ENCODE peak calls at places on chromosomes 16 and 17, in four cellular contexts. L is fibroblast of lung, X is transverse colon, N is H9. T is an unnamed sample.

GRCh38 chr16:54938351-54939346 is 8.0 kb downstream of the IRX5 start:
- DNase-seq in X (no peak), L (peak), N (peak), T (no peak)

GRCh38 chr17:48194097-48194550 is 86.6 kb downstream of the SNX11 start:
- DNase-seq in N (no peak), L (peak), X (no peak), T (no peak)

GRCh38 chr17:17941015-17941414 is 31.2 kb downstream of the TOM1L2 start:
- DNase-seq in X (no peak), N (no peak), L (no peak), T (no peak)

GRCh38 chr16:70575376-70575775 is 51.8 kb downstream of the SF3B3 start:
- DNase-seq in X (no peak), L (no peak), N (no peak), T (no peak)

GRCh38 chr17:79007504-79008381 is 1.8 kb downstream of the CANT1 start:
- DNase-seq in X (peak), L (no peak), N (no peak), T (no peak)

GRCh38 chr17:13688716-13689115 is 87.0 kb upstream of the HS3ST3A1 start:
- DNase-seq in X (no peak), L (no peak), N (no peak), T (no peak)

GRCh38 chr17:82097187-82097918 is 683 bp downstream of the FASN start:
- DNase-seq in X (peak), N (no peak), L (peak), T (peak)

GRCh38 chr16:80300456-80300855 is 240.3 kb upstream of the DYNLRB2 start:
- DNase-seq in X (no peak), N (no peak), L (no peak), T (no peak)

GRCh38 chr17:2089021-2089422 is 34.1 kb downstream of the HIC1 start:
- DNase-seq in L (peak), N (no peak), X (no peak), T (no peak)

GRCh38 chr17:75289832-75290337 is 652 bp upstream of the SLC25A19 start:
- DNase-seq in N (no peak), X (peak), L (peak), T (peak)
- TF ChIP-seq CTCF in N (no peak), X (peak), L (no peak), T (peak)

GRCh38 chr17:68498479-68499326 is 13.5 kb upstream of the PRKAR1A start:
- DNase-seq in N (no peak), L (no peak), X (no peak), T (no peak)

GRCh38 chr17:68495081-68495480 is 17.1 kb upstream of the PRKAR1A start:
- DNase-seq in X (no peak), L (no peak), N (no peak), T (no peak)

GRCh38 chr17:68501074-68501473 is 11.2 kb upstream of the PRKAR1A start:
- DNase-seq in N (no peak), X (no peak), L (no peak), T (no peak)

GRCh38 chr17:68497885-68498319 is 14.3 kb upstream of the PRKAR1A start:
- DNase-seq in N (no peak), L (no peak), X (peak), T (peak)

DNA sequence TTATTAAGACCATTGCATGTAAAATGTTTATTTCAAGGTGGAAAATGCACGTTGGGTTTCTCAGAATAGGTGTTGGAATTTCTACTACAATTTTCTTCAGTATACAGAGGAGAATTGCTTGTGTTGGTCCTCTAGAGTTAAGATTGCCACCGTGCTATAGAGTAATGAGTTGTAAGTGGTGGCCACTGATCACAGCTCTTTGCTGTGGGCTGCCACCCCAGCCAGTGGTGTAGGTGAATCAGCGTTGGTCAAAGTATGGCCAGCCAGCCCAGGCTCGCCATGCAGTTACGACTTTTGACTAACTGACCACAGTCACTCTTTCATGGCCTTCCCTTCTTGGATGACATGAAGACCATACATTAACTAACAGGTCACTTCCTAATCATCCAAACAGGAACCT is 12.6 kb upstream of the PRKAR1A start:
- DNase-seq in L (no peak), N (no peak), X (no peak), T (no peak)
- TF ChIP-seq CTCF in L (no peak), N (no peak), X (no peak), T (no peak)

DNA sequence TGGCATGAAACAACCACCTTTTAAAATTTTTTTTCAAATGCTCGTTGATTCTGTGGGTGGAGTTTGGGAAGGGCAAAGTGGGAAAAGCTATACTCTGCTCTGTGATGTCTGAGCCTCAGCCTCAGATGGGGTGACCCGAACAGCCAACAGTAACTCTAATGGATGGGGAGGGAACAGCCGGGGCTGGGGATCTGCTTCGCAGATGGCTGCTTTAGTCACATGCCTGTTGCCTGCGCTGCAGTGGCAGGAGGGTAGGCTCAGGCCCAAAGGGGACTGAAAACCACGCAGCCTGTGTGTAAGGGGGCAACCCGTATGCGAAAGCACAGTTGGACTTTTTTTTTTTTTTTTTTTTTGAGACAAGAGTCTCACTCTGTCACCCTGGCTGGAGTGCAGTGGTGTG is 14.9 kb upstream of the MAPK3 start:
- DNase-seq in N (no peak), X (no peak), L (no peak), T (no peak)
- TF ChIP-seq CTCF in N (no peak), X (no peak), L (no peak), T (no peak)

GRCh38 chr16:46688657-46689491 is at the start of gene VPS35:
- DNase-seq in X (peak), N (peak), L (peak), T (peak)

GRCh38 chr16:46687486-46687885 is 1.5 kb downstream of the VPS35 start:
- DNase-seq in X (no peak), L (no peak), N (no peak), T (no peak)

GRCh38 chr16:46689492-46690280 is at the start of gene ORC6:
- DNase-seq in X (peak), L (peak), N (peak), T (peak)

GRCh38 chr16:46686815-46687473 is 2.0 kb downstream of the VPS35 start:
- DNase-seq in N (no peak), L (no peak), X (no peak), T (no peak)

GRCh38 chr16:46688101-46688656 is 799 bp downstream of the VPS35 start:
- DNase-seq in X (peak), L (peak), N (no peak), T (no peak)
- TF ChIP-seq CTCF in X (no peak), L (no peak), N (no peak), T (peak)